ENCODE peak calls at places on chromosomes 12 and 14, in five cellular contexts. Q, A, V, E and U are unnamed samples. For H3K9me3, the result is how much of the 10 kb centered on the place peaks cover.

GRCh38 chr14:104546591-104547309 is 32.8 kb upstream of the C14orf180 start:
- DNase-seq in V (peak), A (no peak), Q (no peak), E (peak), U (peak)

GRCh38 chr14:74604896-74605295 is 7.1 kb downstream of the LTBP2 start:
- DNase-seq in V (no peak), A (no peak), Q (no peak), E (peak), U (no peak)

GRCh38 chr12:108346727-108347710 is 7.9 kb upstream of the CMKLR1 start:
- DNase-seq in V (no peak), Q (no peak), E (no peak), A (no peak), U (no peak)

GRCh38 chr12:11836964-11837286 is 187.5 kb downstream of the ETV6 start:
- DNase-seq in E (no peak), Q (no peak), A (no peak), V (no peak), U (no peak)

GRCh38 chr12:1020389-1020788 is 29.4 kb downstream of the ERC1 start:
- DNase-seq in A (no peak), V (no peak), E (no peak), Q (no peak), U (no peak)

GRCh38 chr14:22664261-22664660 is 20.1 kb upstream of the OR6J1 start:
- DNase-seq in A (no peak), Q (no peak), E (no peak), V (no peak), U (no peak)

GRCh38 chr14:65310568-65310967 is 102.0 kb upstream of the FUT8 start:
- DNase-seq in E (no peak), A (no peak), V (no peak), Q (no peak), U (no peak)

GRCh38 chr12:131902332-131903241 is 8.2 kb downstream of the ULK1 start:
- DNase-seq in Q (no peak), V (no peak), E (no peak), A (no peak), U (peak)

DNA sequence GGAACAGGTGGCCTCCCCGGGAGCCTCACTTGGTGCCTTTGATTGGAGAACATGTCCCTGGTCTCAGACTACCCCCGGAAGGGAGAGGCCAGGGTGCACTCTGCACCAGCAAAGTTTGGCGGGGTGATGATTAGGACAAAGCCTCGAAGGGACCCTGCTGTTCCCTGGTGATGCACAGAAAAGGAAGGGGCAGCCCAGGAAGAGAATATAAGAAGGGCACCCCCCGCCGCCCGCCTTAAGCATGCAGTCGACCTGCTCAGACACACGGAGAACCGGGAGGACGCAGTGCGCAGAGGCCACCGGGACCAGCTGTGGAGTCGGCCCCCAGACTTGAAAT is 6.9 kb downstream of the SCARB1 start:
- DNase-seq in Q (no peak), V (no peak), A (no peak), E (no peak), U (no peak)
- H3K4me3 ChIP-seq in Q (no peak), V (no peak), A (no peak), E (no peak), U (no peak)

GRCh38 chr14:105843444-105844046 is 317.2 kb downstream of the TMEM121 start:
- DNase-seq in A (no peak), Q (no peak), V (no peak), E (no peak), U (peak)

GRCh38 chr14:105844810-105845724 is 318.7 kb downstream of the TMEM121 start:
- DNase-seq in E (no peak), Q (no peak), V (no peak), A (no peak), U (no peak)

GRCh38 chr14:105845725-105846309 is 319.4 kb downstream of the TMEM121 start:
- DNase-seq in A (no peak), V (no peak), E (no peak), Q (no peak), U (peak)

GRCh38 chr14:105842105-105842504 is 315.7 kb downstream of the TMEM121 start:
- DNase-seq in Q (no peak), E (no peak), A (no peak), V (no peak), U (no peak)

GRCh38 chr14:105844047-105844630 is 317.8 kb downstream of the TMEM121 start:
- DNase-seq in V (no peak), A (no peak), E (no peak), Q (no peak), U (no peak)
- H3K9me3 ChIP-seq in V (under half), A (under half), E (under half), Q (half or more), U (under half)

GRCh38 chr12:27176765-27177164 is 67.3 kb upstream of the STK38L start:
- DNase-seq in Q (peak), V (no peak), E (no peak), A (no peak), U (no peak)
- H3K4me3 ChIP-seq in Q (no peak), V (no peak), E (no peak), A (no peak), U (no peak)

GRCh38 chr14:29990993-29991392 is 63.3 kb upstream of the PRKD1 start:
- DNase-seq in Q (no peak), V (no peak), A (no peak), E (no peak), U (no peak)
- H3K9me3 ChIP-seq in Q (under half), V (under half), A (under half), E (under half), U (under half)

GRCh38 chr14:60311417-60311816 is 62.4 kb downstream of the PPM1A start:
- DNase-seq in A (no peak), E (peak), V (no peak), Q (no peak), U (no peak)
- H3K4me3 ChIP-seq in A (no peak), E (no peak), V (no peak), Q (no peak), U (no peak)

GRCh38 chr12:132965796-132966195 is 9.7 kb upstream of the ZNF605 start:
- DNase-seq in A (no peak), V (no peak), Q (no peak), E (no peak), U (no peak)
- H3K9me3 ChIP-seq in A (under half), V (under half), Q (under half), E (under half), U (under half)